ENCODE peak calls at places on chromosomes 12 and 14, in eight cellular contexts. One of them, this sample, is unnamed.
A peak's percentile ranks its signal among the peaks of the same experiment; 100 is the strongest.

GRCh38 chr14:74882103-74882920 is 596 bp downstream of the DLST start:
- DNase-seq in islet precursor cell: no peak
- DNase-seq in heart right ventricle: peak; percentile 40
- DNase-seq in HuH-7.5: peak; percentile 29
- DNase-seq in pons: no peak
- DNase-seq in OCI-LY7: peak; percentile 70
- DNase-seq in NCI-H1092 treated with DMSO at 0.1 percent for 48 hours: peak; percentile 34
- DNase-seq in H9: no peak
- DNase-seq in this sample: peak; percentile 69

GRCh38 chr12:23640754-23641153 is 308.7 kb downstream of the SOX5 start:
- DNase-seq in heart right ventricle: no peak
- DNase-seq in pons: peak; percentile 85
- DNase-seq in HuH-7.5: no peak
- DNase-seq in NCI-H1092 treated with DMSO at 0.1 percent for 48 hours: peak; percentile 94
- DNase-seq in OCI-LY7: no peak
- DNase-seq in H9: peak; percentile 64
- DNase-seq in islet precursor cell: peak; percentile 55
- DNase-seq in this sample: no peak

GRCh38 chr12:92108651-92109050 is 37.0 kb downstream of the BTG1 start:
- DNase-seq in pons: no peak
- DNase-seq in HuH-7.5: no peak
- DNase-seq in H9: no peak
- DNase-seq in OCI-LY7: no peak
- DNase-seq in islet precursor cell: no peak
- DNase-seq in heart right ventricle: no peak
- DNase-seq in NCI-H1092 treated with DMSO at 0.1 percent for 48 hours: peak; percentile 48
- DNase-seq in this sample: no peak

GRCh38 chr14:78007160-78007559 is 163.0 kb upstream of the NRXN3 start:
- DNase-seq in OCI-LY7: no peak
- DNase-seq in HuH-7.5: no peak
- DNase-seq in NCI-H1092 treated with DMSO at 0.1 percent for 48 hours: no peak
- DNase-seq in pons: no peak
- DNase-seq in H9: no peak
- DNase-seq in heart right ventricle: no peak
- DNase-seq in islet precursor cell: peak; percentile 8
- DNase-seq in this sample: no peak

GRCh38 chr14:90184571-90185266 is 71.6 kb upstream of the PSMC1 start:
- DNase-seq in islet precursor cell: no peak
- DNase-seq in HuH-7.5: no peak
- DNase-seq in NCI-H1092 treated with DMSO at 0.1 percent for 48 hours: no peak
- DNase-seq in pons: no peak
- DNase-seq in heart right ventricle: no peak
- DNase-seq in OCI-LY7: no peak
- DNase-seq in H9: no peak
- DNase-seq in this sample: no peak

GRCh38 chr12:87813476-87814234 is 215.5 kb downstream of the C12orf50 start:
- DNase-seq in H9: no peak
- DNase-seq in islet precursor cell: no peak
- DNase-seq in NCI-H1092 treated with DMSO at 0.1 percent for 48 hours: no peak
- DNase-seq in OCI-LY7: no peak
- DNase-seq in HuH-7.5: no peak
- DNase-seq in heart right ventricle: no peak
- DNase-seq in pons: no peak
- DNase-seq in this sample: no peak

GRCh38 chr12:52977195-52977594 is 28.3 kb downstream of the KRT18 start:
- DNase-seq in NCI-H1092 treated with DMSO at 0.1 percent for 48 hours: no peak
- DNase-seq in heart right ventricle: no peak
- DNase-seq in islet precursor cell: peak; percentile 92
- DNase-seq in H9: no peak
- DNase-seq in OCI-LY7: no peak
- DNase-seq in HuH-7.5: no peak
- DNase-seq in pons: no peak
- DNase-seq in this sample: no peak

GRCh38 chr12:68794653-68795253 is 13.2 kb upstream of the MDM2 start:
- DNase-seq in heart right ventricle: no peak
- DNase-seq in islet precursor cell: no peak
- DNase-seq in HuH-7.5: no peak
- DNase-seq in H9: no peak
- DNase-seq in pons: no peak
- DNase-seq in OCI-LY7: no peak
- DNase-seq in NCI-H1092 treated with DMSO at 0.1 percent for 48 hours: no peak
- DNase-seq in this sample: no peak

GRCh38 chr12:118981285-118982201 is at the start of gene SRRM4:
- DNase-seq in OCI-LY7: no peak
- DNase-seq in pons: no peak
- DNase-seq in HuH-7.5: no peak
- DNase-seq in heart right ventricle: peak; percentile 15
- DNase-seq in H9: peak; percentile 95
- DNase-seq in NCI-H1092 treated with DMSO at 0.1 percent for 48 hours: peak; percentile 87
- DNase-seq in islet precursor cell: peak; percentile 87
- DNase-seq in this sample: peak; percentile 75

This sample was measured in right cardiac atrium.